ENCODE peak calls at places on chromosomes 5 and 9, in ten cellular contexts. R, L, O, V, N, J, W, I, Z and T are unnamed samples.

GRCh38 chr9:120531683-120532300 is 48.2 kb downstream of the CDK5RAP2 start:
- DNase-seq in R (peak), L (no peak), O (no peak), V (peak), N (peak), J (peak), W (peak), I (peak), Z (peak), T (no peak)

GRCh38 chr5:146640285-146640896 is 124.4 kb upstream of the GPR151 start:
- DNase-seq in R (no peak), L (no peak), O (no peak), V (peak), N (no peak), J (no peak), W (peak), I (no peak), Z (no peak), T (no peak)

GRCh38 chr5:169914766-169915165 is 65.5 kb downstream of the INSYN2B start:
- DNase-seq in R (peak), L (no peak), O (no peak), V (peak), N (peak), J (no peak), W (no peak), I (no peak), Z (no peak), T (no peak)

GRCh38 chr5:535781-536698 is 11.8 kb upstream of the SLC9A3 start:
- DNase-seq in R (no peak), L (no peak), O (no peak), V (no peak), N (no peak), J (no peak), W (no peak), I (no peak), Z (no peak), T (no peak)

GRCh38 chr5:58810086-58810485 is 227.2 kb downstream of the RAB3C start:
- DNase-seq in R (peak), L (no peak), O (no peak), V (no peak), N (no peak), J (no peak), W (no peak), I (no peak), Z (no peak), T (no peak)

GRCh38 chr9:129084087-129084486 is 3.2 kb downstream of the DOLPP1 start:
- DNase-seq in R (no peak), L (no peak), O (no peak), V (no peak), N (no peak), J (no peak), W (no peak), I (no peak), Z (no peak), T (no peak)

GRCh38 chr9:68651280-68651893 is 53.7 kb upstream of the PIP5K1B start:
- DNase-seq in R (no peak), L (no peak), O (no peak), V (no peak), N (no peak), J (no peak), W (no peak), I (no peak), Z (no peak), T (no peak)

GRCh38 chr9:2824054-2824453 is 19.8 kb downstream of the PUM3 start:
- DNase-seq in R (no peak), L (no peak), O (no peak), V (no peak), N (no peak), J (no peak), W (no peak), I (no peak), Z (no peak), T (no peak)

GRCh38 chr5:134458676-134459403 is 47.2 kb upstream of the CDKN2AIPNL start:
- DNase-seq in R (no peak), L (no peak), O (no peak), V (peak), N (no peak), J (no peak), W (no peak), I (no peak), Z (no peak), T (no peak)

GRCh38 chr5:100110497-100110896 is 424.7 kb upstream of the FAM174A start:
- DNase-seq in R (no peak), L (no peak), O (no peak), V (no peak), N (no peak), J (no peak), W (no peak), I (no peak), Z (peak), T (no peak)

GRCh38 chr5:181215997-181216982 is 6.8 kb upstream of the TRIM41 start:
- DNase-seq in R (no peak), L (no peak), O (no peak), V (no peak), N (no peak), J (peak), W (no peak), I (no peak), Z (peak), T (no peak)

GRCh38 chr5:58754250-58754649 is 171.4 kb downstream of the RAB3C start:
- DNase-seq in R (no peak), L (no peak), O (no peak), V (no peak), N (no peak), J (no peak), W (no peak), I (no peak), Z (no peak), T (no peak)

GRCh38 chr9:101702257-101702656 is 36.2 kb downstream of the GRIN3A start:
- DNase-seq in R (no peak), L (no peak), O (no peak), V (no peak), N (no peak), J (no peak), W (no peak), I (no peak), Z (peak), T (no peak)

GRCh38 chr5:88879724-88880123 is 3.3 kb downstream of the MEF2C start:
- DNase-seq in R (no peak), L (no peak), O (no peak), V (no peak), N (no peak), J (peak), W (no peak), I (no peak), Z (no peak), T (no peak)

GRCh38 chr5:65481171-65481575 is 547 bp downstream of the ADAMTS6 start:
- DNase-seq in R (no peak), L (no peak), O (no peak), V (peak), N (no peak), J (peak), W (no peak), I (no peak), Z (no peak), T (no peak)

GRCh38 chr9:90124961-90125360 is 517.7 kb downstream of the DIRAS2 start:
- DNase-seq in R (no peak), L (no peak), O (no peak), V (no peak), N (no peak), J (no peak), W (no peak), I (peak), Z (no peak), T (no peak)

GRCh38 chr5:76714771-76715483 is 999 bp upstream of the F2R start:
- DNase-seq in R (no peak), L (no peak), O (no peak), V (peak), N (no peak), J (no peak), W (peak), I (no peak), Z (no peak), T (no peak)

GRCh38 chr9:125377584-125378250 is 116.1 kb downstream of the GAPVD1 start:
- DNase-seq in R (no peak), L (no peak), O (no peak), V (no peak), N (no peak), J (no peak), W (no peak), I (no peak), Z (no peak), T (no peak)

GRCh38 chr9:136398286-136398685 is 1.7 kb downstream of the SNAPC4 start:
- DNase-seq in R (no peak), L (no peak), O (no peak), V (no peak), N (no peak), J (no peak), W (no peak), I (no peak), Z (no peak), T (no peak)

GRCh38 chr9:133538851-133539250 is 4.3 kb downstream of the ADAMTSL2 start:
- DNase-seq in R (no peak), L (no peak), O (no peak), V (no peak), N (no peak), J (no peak), W (no peak), I (no peak), Z (no peak), T (no peak)

GRCh38 chr5:156326718-156327259 is at the start of gene SGCD:
- DNase-seq in R (peak), L (no peak), O (no peak), V (peak), N (no peak), J (peak), W (peak), I (no peak), Z (peak), T (no peak)

GRCh38 chr5:151719228-151719861 is 32.6 kb upstream of the SPARC start:
- DNase-seq in R (no peak), L (no peak), O (no peak), V (no peak), N (no peak), J (peak), W (no peak), I (no peak), Z (peak), T (no peak)

GRCh38 chr5:2563046-2563445 is 188.4 kb downstream of the IRX2 start:
- DNase-seq in R (no peak), L (no peak), O (no peak), V (no peak), N (no peak), J (peak), W (no peak), I (no peak), Z (no peak), T (no peak)